ENCODE peak calls at places on chromosomes 3 and 15, in four cellular contexts. V is hepatocyte, C is GM23338, B is OCI-LY7. K is an unnamed sample. For H3K9me2 and H4K20me1, the result is how much of the 10 kb centered on the place peaks cover.

GRCh38 chr15:68106656-68107055 is 52.5 kb downstream of the PIAS1 start:
- DNase-seq in B (no peak), C (peak), V (no peak), K (no peak)

GRCh38 chr3:159904911-159905310 is 83.7 kb upstream of the IL12A start:
- DNase-seq in V (no peak), B (no peak), C (no peak), K (no peak)

GRCh38 chr15:94683912-94684311 is 452.6 kb downstream of the MCTP2 start:
- DNase-seq in B (no peak), C (no peak), V (no peak), K (no peak)

GRCh38 chr15:91649922-91650321 is 203.6 kb upstream of the SLCO3A1 start:
- DNase-seq in B (no peak), V (no peak), C (no peak), K (no peak)

GRCh38 chr3:75059120-75059519 is 444.7 kb upstream of the CNTN3 start:
- DNase-seq in C (no peak), B (no peak), V (no peak), K (no peak)

GRCh38 chr3:119297169-119297568 is 3.0 kb downstream of the ARHGAP31 start:
- DNase-seq in V (no peak), B (no peak), C (no peak), K (no peak)

GRCh38 chr3:17032407-17033034 is 147.8 kb downstream of the PLCL2 start:
- DNase-seq in V (peak), B (peak), C (peak), K (no peak)

GRCh38 chr15:84799511-84800187 is 17.5 kb upstream of the ALPK3 start:
- DNase-seq in V (peak), C (no peak), B (no peak), K (no peak)

GRCh38 chr3:39125837-39126500 is 18.5 kb downstream of the TTC21A start:
- DNase-seq in V (no peak), C (no peak), B (no peak), K (no peak)

GRCh38 chr3:167843886-167844285 is 108.4 kb downstream of the SERPINI1 start:
- DNase-seq in V (no peak), B (peak), C (no peak), K (peak)

GRCh38 chr3:167843483-167843882 is 108.0 kb downstream of the SERPINI1 start:
- DNase-seq in B (peak), C (no peak), V (no peak), K (no peak)

GRCh38 chr3:167839460-167839859 is 103.9 kb downstream of the SERPINI1 start:
- DNase-seq in B (no peak), V (no peak), C (no peak), K (no peak)

GRCh38 chr3:167840247-167840646 is 104.7 kb downstream of the SERPINI1 start:
- DNase-seq in C (no peak), B (no peak), V (no peak), K (no peak)

DNA sequence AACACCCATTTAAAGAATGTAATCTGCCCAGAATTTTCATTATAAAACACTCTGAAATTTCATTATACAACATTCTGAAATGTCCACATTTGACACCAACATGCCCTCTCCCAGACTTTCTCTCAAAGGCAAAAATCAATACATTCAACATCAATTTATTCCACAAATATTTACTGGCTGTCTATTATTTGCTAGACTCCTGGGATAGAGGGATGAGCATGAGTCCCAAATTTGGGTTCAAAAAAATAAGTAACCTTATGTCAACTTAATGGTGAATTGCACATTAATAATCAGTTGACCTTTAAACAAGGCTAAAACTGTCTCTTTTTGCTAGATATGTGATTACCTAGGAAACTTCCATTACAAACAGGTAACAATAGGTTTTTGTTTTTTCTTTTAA is 109.0 kb downstream of the SERPINI1 start:
- DNase-seq in B (no peak), C (no peak), V (no peak), K (no peak)
- H3K4me3 ChIP-seq in B (peak), C (no peak), V (no peak), K (no peak)

DNA sequence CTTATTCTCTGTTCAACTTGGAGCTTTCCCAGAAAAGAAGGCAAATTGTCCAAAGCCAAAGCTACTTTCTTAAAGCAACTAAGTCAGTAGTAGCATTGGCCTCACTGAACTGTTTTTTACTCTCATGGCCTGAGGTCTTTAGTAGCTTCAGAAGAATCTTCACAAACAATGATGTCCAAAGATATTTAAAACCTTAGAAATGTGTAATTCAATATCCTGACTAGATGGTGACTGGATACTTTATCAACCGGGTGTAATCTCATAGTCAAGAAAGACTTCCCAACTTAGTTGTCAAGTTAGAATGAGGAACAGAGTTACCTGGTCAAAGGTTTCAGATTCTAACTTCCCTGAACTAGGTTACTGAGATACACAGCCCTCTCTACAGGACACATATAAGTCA is 226.3 kb upstream of the ARHGEF26 start:
- DNase-seq in V (no peak), B (no peak), C (no peak), K (no peak)
- H3K9me2 ChIP-seq in V (under half), B (under half), C (under half), K (under half)

GRCh38 chr3:126454026-126454425 is 21.7 kb downstream of the ZXDC start:
- DNase-seq in V (no peak), B (no peak), C (no peak), K (no peak)
- H4K20me1 ChIP-seq in V (under half), B (under half), C (under half), K (under half)

DNA sequence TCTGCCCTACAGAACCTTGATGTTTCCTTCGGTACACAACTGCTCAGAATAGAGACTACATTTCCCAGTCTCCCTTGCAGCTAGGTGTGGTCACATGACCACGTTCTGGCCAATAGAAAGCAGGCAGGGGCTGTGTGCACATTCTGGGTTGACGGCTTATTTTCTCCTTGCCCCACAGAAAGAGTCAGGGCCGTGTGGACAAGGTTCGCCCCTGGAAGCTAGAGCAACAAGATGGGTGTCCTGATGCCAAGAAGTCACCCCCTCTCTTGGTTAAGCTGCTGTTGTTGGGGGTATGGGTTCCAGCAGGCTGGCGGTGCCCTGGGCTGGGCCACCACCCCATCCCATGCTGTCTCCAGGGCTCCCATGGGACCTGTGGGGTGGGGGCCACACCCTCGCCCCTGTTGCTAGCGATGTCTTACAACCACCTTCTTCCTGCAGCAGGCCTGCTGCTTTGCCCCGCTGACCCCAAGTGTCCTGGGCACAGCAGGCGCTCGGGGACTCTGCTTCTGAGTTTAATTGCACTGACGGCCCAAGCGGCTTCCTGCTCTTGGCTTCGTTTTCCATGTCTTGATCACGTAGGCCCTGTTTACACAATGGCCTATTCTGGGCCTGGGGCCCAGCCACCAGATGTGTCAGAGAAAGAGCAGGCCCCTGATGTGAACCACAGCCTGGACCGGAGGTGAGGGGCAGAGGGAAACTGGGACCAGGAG is 24.9 kb downstream of the ABTB1 start:
- DNase-seq in B (peak), V (peak), C (peak), K (peak)
- H3K4me3 ChIP-seq in B (no peak), V (no peak), C (no peak), K (peak)

GRCh38 chr15:40487816-40488682 is 17.3 kb downstream of the CHST14 start:
- DNase-seq in B (no peak), V (no peak), C (peak), K (peak)
- H3K9me2 ChIP-seq in B (under half), V (under half), C (under half), K (under half)

DNA sequence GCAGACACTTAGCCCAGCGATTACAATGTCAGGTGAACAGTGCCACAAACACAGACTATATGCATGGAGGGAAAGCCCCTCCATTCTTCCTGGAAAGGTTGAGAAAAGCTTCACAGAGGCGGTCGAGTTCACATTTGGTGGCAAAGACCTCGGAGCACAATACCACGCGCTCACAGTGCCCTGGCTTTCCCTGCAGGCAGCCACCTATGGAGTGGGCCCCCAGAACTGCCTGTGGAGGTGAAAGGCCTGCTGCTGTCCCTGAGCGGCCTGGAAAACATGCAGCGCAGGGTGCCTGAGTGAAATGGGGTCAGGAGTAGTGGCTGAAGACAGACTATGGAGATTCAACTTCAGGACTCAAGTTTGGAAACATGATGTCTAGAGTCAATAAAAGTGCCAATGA is 26.9 kb downstream of the PDIA5 start:
- DNase-seq in V (no peak), B (no peak), C (no peak), K (no peak)
- H4K20me1 ChIP-seq in V (under half), B (under half), C (under half), K (under half)

DNA sequence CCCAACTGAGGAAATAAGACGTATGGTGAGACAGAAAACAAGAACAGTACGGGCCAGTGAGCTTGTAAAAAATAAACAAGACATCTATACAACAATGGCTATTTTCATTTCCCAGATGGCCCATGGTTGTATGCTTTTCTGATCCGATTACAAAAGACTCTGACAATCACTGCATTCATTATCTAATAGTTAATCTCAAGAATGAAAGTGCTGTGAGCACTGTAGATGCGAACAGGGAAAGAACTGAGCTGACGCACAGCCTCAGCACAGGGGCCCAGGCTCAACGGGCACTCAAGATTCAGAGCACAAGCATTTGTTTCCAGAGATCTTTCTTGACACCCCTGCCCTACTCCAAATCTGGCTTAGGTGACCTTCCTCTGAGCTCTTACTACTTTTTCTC is 6.9 kb downstream of the MTMR10 start:
- DNase-seq in C (no peak), V (no peak), B (no peak), K (no peak)
- H3K4me3 ChIP-seq in C (no peak), V (no peak), B (no peak), K (no peak)

DNA sequence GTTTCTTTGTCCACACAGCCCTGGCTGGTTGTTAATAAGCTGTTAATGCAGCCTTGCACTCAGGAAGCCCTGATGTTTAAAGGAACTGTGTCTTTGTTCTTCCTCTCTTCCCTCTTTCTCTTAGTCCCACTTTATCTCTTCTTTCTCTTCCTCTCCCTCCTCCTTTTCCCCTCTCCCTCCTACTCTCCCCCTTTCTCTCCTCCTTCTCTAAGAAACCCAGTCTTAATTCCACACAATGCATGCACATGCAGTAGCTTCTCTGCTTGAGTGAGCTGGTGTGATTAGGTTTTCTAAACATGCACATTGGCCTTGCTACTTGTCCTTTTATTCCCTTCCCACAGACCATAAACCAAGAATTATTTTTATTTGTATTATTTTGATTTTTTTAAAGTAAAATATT is 7.4 kb downstream of the GHRL start:
- DNase-seq in B (no peak), C (no peak), V (no peak), K (no peak)
- H3K9me2 ChIP-seq in B (under half), C (under half), V (under half), K (under half)

GRCh38 chr3:196064006-196064405 is 17.9 kb downstream of the TFRC start:
- DNase-seq in B (no peak), C (no peak), V (no peak), K (no peak)
- H4K20me1 ChIP-seq in B (under half), C (under half), V (under half), K (under half)

K was measured in Karpas-422.